ENCODE peak calls at places on chromosome 15, in five cellular contexts. G, C, R, L and N are unnamed samples.

GRCh38 chr15:38843736-38844590 is 279.3 kb upstream of the RASGRP1 start:
- DNase-seq in L (peak; percentile 41), R (peak; percentile 67), C (no peak), G (no peak), N (no peak)

GRCh38 chr15:37165420-37165819 is 65.1 kb upstream of the MEIS2 start:
- DNase-seq in L (no peak), R (no peak), C (no peak), G (no peak), N (no peak)

GRCh38 chr15:67762610-67763368 is 62.5 kb upstream of the SKOR1 start:
- DNase-seq in G (no peak), R (no peak), L (no peak), C (no peak), N (no peak)

GRCh38 chr15:44327578-44327977 is 39.1 kb downstream of the GOLM2 start:
- DNase-seq in C (no peak), L (no peak), G (no peak), R (no peak), N (no peak)

GRCh38 chr15:100725121-100726069 is 123.0 kb downstream of the ASB7 start:
- DNase-seq in C (no peak), G (peak; percentile 33), L (peak; percentile 76), R (peak; percentile 84), N (no peak)

GRCh38 chr15:92365079-92365478 is 28.6 kb upstream of the ST8SIA2 start:
- DNase-seq in L (no peak), C (no peak), R (peak; percentile 3), G (no peak), N (no peak)

GRCh38 chr15:78873796-78874761 is 1.4 kb downstream of the MORF4L1 start:
- DNase-seq in G (no peak), R (peak; percentile 42), C (no peak), L (no peak), N (no peak)

GRCh38 chr15:77024273-77025065 is 29.5 kb downstream of the PSTPIP1 start:
- DNase-seq in C (peak; percentile 73), R (peak; percentile 58), L (no peak), G (peak; percentile 96), N (no peak)

GRCh38 chr15:98728107-98728810 is 79.9 kb downstream of the IGF1R start:
- DNase-seq in G (no peak), L (no peak), C (no peak), R (no peak), N (no peak)

GRCh38 chr15:92616621-92617179 is 38.9 kb downstream of the FAM174B start:
- DNase-seq in L (no peak), R (no peak), G (no peak), C (no peak), N (no peak)

GRCh38 chr15:66046326-66046725 is 177.0 kb downstream of the RAB11A start:
- DNase-seq in R (no peak), C (no peak), G (no peak), L (no peak), N (no peak)

GRCh38 chr15:67953286-67953685 is 100.8 kb upstream of the PIAS1 start:
- DNase-seq in C (no peak), G (no peak), R (no peak), L (no peak), N (no peak)

GRCh38 chr15:23532019-23532418 is 33.5 kb upstream of the MKRN3 start:
- DNase-seq in L (no peak), R (peak; percentile 33), C (no peak), G (no peak), N (no peak)

GRCh38 chr15:100689500-100689899 is 87.1 kb downstream of the ASB7 start:
- DNase-seq in G (no peak), R (no peak), C (no peak), L (no peak), N (no peak)

GRCh38 chr15:69132935-69133861 is 27.2 kb upstream of the GLCE start:
- DNase-seq in R (no peak), C (no peak), L (no peak), G (no peak), N (no peak)

GRCh38 chr15:64096486-64097431 is 977 bp downstream of the SNX1 start:
- DNase-seq in C (peak; percentile 59), G (no peak), R (peak; percentile 49), L (no peak), N (no peak)

GRCh38 chr15:42716626-42717025 is 20.3 kb downstream of the CDAN1 start:
- DNase-seq in L (no peak), R (peak; percentile 17), C (peak; percentile 21), G (no peak), N (no peak)

GRCh38 chr15:60648928-60649679 is 170.2 kb upstream of the ICE2 start:
- DNase-seq in R (no peak), C (no peak), L (no peak), G (no peak), N (no peak)

GRCh38 chr15:22904736-22905135 is 66.3 kb downstream of the NIPA2 start:
- DNase-seq in L (no peak), C (no peak), R (no peak), G (no peak), N (no peak)

GRCh38 chr15:77021803-77022381 is 27.0 kb downstream of the PSTPIP1 start:
- DNase-seq in L (no peak), C (no peak), G (no peak), R (peak; percentile 75), N (no peak)

GRCh38 chr15:74656935-74657535 is 38.8 kb downstream of the EDC3 start:
- DNase-seq in G (no peak), R (no peak), L (no peak), C (peak; percentile 71), N (no peak)

GRCh38 chr15:39079296-39079834 is 501.5 kb upstream of the THBS1 start:
- DNase-seq in G (no peak), R (peak; percentile 77), C (no peak), L (peak; percentile 65), N (no peak)

GRCh38 chr15:89367485-89368451 is 33.1 kb upstream of the POLG start:
- DNase-seq in R (peak; percentile 15), G (peak; percentile 88), C (no peak), L (no peak), N (no peak)

GRCh38 chr15:40344631-40345120 is 3.9 kb upstream of the CCDC9B start:
- DNase-seq in C (peak; percentile 67), R (peak; percentile 79), L (no peak), G (peak; percentile 83), N (no peak)

GRCh38 chr15:40106203-40107161 is 2.2 kb downstream of the BMF start:
- DNase-seq in G (peak; percentile 83), L (no peak), R (peak; percentile 59), C (peak; percentile 90), N (no peak)

GRCh38 chr15:99863527-99864198 is 130.4 kb upstream of the LYSMD4 start:
- DNase-seq in R (no peak), G (no peak), L (no peak), C (no peak), N (no peak)

GRCh38 chr15:88546248-88547129 is at the start of gene DET1:
- DNase-seq in G (peak; percentile 89), C (peak; percentile 98), L (peak; percentile 87), R (peak; percentile 95), N (peak; percentile 84)

GRCh38 chr15:83108266-83109219 is 1.1 kb downstream of the TM6SF1 start:
- DNase-seq in R (peak; percentile 79), L (peak; percentile 29), G (no peak), C (peak; percentile 60), N (no peak)

GRCh38 chr15:71060983-71061382 is 54.3 kb upstream of the THSD4 start:
- DNase-seq in L (no peak), R (peak; percentile 62), G (no peak), C (no peak), N (no peak)

GRCh38 chr15:48603123-48603500 is 42.4 kb downstream of the FBN1 start:
- DNase-seq in R (peak; percentile 64), G (no peak), C (no peak), L (no peak), N (peak; percentile 7)
- H3K4me3 ChIP-seq in R (no peak overlapping the region), G (no peak overlapping the region), C (no peak overlapping the region), L (no peak overlapping the region), N (no peak overlapping the region)

GRCh38 chr15:59174161-59174845 is 32.3 kb upstream of the LDHAL6B start:
- DNase-seq in G (no peak), L (no peak), R (no peak), C (no peak), N (no peak)
- H3K4me3 ChIP-seq in G (no peak overlapping the region), L (no peak overlapping the region), R (no peak overlapping the region), C (no peak overlapping the region), N (no peak overlapping the region)

DNA sequence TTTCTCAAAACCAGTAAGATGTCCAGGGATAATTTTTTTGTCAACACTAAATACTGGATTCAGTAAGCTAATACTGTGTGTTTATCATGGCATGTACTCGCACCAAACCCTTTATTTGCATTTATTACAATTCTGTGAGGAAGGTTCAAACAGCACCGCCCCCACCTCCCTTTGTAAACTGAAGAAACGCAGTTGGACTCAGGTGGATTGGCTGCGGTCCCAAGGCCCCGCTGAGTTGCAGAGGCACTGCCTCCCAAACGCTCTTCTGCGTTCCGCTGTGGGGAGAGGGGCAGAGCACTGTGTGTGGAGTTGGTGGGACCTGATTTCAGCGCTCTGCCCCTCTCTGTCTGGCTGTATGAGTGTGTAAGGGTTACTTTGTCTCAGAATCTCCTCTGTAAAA is 1.2 kb downstream of the RCCD1 start:
- DNase-seq in L (no peak), C (no peak), G (no peak), R (no peak), N (no peak)
- H3K4me3 ChIP-seq in L (no peak overlapping the region), C (no peak overlapping the region), G (peak overlapping the region; percentile 52), R (peak overlapping the region; percentile 82), N (no peak overlapping the region)

GRCh38 chr15:90419738-90420487 is 31.9 kb downstream of the IQGAP1 start:
- DNase-seq in G (no peak), L (peak; percentile 59), R (peak; percentile 87), C (no peak), N (no peak)
- H3K4me3 ChIP-seq in G (no peak overlapping the region), L (peak overlapping the region; percentile 38), R (no peak overlapping the region), C (no peak overlapping the region), N (no peak overlapping the region)

GRCh38 chr15:62063851-62064635 is 2.7 kb upstream of the C2CD4A start:
- DNase-seq in C (no peak), R (peak; percentile 82), L (no peak), G (no peak), N (no peak)
- H3K4me3 ChIP-seq in C (no peak overlapping the region), R (no peak overlapping the region), L (no peak overlapping the region), G (no peak overlapping the region), N (no peak overlapping the region)

GRCh38 chr15:56805466-56806146 is 72.3 kb upstream of the ZNF280D start:
- DNase-seq in G (no peak), R (peak; percentile 93), C (no peak), L (peak; percentile 43), N (no peak)
- H3K4me3 ChIP-seq in G (no peak overlapping the region), R (peak overlapping the region; percentile 32), C (no peak overlapping the region), L (peak overlapping the region; percentile 43), N (no peak overlapping the region)

DNA sequence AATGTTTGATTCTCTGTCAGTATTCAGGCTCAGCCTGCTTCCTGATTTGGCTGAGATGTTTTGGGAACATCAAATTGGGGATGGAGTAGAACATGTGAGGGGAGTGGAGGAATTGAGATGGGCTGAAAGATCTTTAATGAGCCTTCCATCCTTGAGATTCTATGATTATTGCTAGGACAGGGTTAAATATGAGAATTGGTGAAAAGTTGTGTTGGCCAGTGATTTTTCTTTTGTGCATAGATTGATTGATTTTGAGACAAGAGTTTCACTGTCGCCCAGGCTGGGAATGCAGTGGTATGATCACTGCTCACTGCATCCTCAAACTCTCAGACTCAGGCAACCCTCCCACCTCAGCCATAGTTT is 32.4 kb downstream of the IQGAP1 start:
- DNase-seq in C (no peak), R (no peak), L (no peak), G (no peak), N (no peak)
- H3K4me3 ChIP-seq in C (no peak overlapping the region), R (no peak overlapping the region), L (peak overlapping the region; percentile 38), G (no peak overlapping the region), N (no peak overlapping the region)